ENCODE peak calls at places on chromosomes 3 and 15, in seven cellular contexts. Z, W, B, K, G, I and F are unnamed samples.

GRCh38 chr15:43187544-43188155 is 2.4 kb downstream of the CCNDBP1 start:
- DNase-seq in Z (peak), W (peak), B (no peak), K (no peak), G (no peak), I (peak), F (no peak)

GRCh38 chr15:69341356-69341755 is 42.6 kb downstream of the PAQR5 start:
- DNase-seq in Z (no peak), W (no peak), B (no peak), K (no peak), G (no peak), I (no peak), F (no peak)

GRCh38 chr3:125594581-125595011 is 701 bp downstream of the OSBPL11 start:
- DNase-seq in Z (peak), W (no peak), B (no peak), K (peak), G (no peak), I (no peak), F (no peak)

GRCh38 chr3:190084983-190085382 is 35.7 kb downstream of the P3H2 start:
- DNase-seq in Z (no peak), W (peak), B (no peak), K (no peak), G (no peak), I (no peak), F (no peak)

GRCh38 chr15:71813723-71814470 is 3.5 kb downstream of the NR2E3 start:
- DNase-seq in Z (no peak), W (no peak), B (no peak), K (no peak), G (no peak), I (no peak), F (no peak)

GRCh38 chr15:51414256-51414860 is 72.9 kb downstream of the GLDN start:
- DNase-seq in Z (no peak), W (no peak), B (no peak), K (no peak), G (no peak), I (no peak), F (no peak)

GRCh38 chr3:56823984-56824703 is 22.4 kb upstream of the ARHGEF3 start:
- DNase-seq in Z (no peak), W (no peak), B (no peak), K (no peak), G (no peak), I (no peak), F (no peak)

GRCh38 chr15:39156166-39156565 is 424.7 kb upstream of the THBS1 start:
- DNase-seq in Z (no peak), W (no peak), B (no peak), K (no peak), G (no peak), I (no peak), F (no peak)

GRCh38 chr3:134378384-134378783 is 4.1 kb upstream of the AMOTL2 start:
- DNase-seq in Z (peak), W (peak), B (no peak), K (no peak), G (peak), I (no peak), F (no peak)

GRCh38 chr3:174862101-174862500 is 3.0 kb downstream of the NAALADL2 start:
- DNase-seq in Z (no peak), W (no peak), B (no peak), K (no peak), G (no peak), I (peak), F (no peak)

GRCh38 chr3:12541625-12542024 is 3.7 kb downstream of the MKRN2OS start:
- DNase-seq in Z (no peak), W (no peak), B (no peak), K (no peak), G (no peak), I (no peak), F (no peak)

GRCh38 chr3:48215466-48215865 is 7.8 kb upstream of the CAMP start:
- DNase-seq in Z (no peak), W (no peak), B (no peak), K (no peak), G (no peak), I (peak), F (no peak)

GRCh38 chr3:51709004-51709420 is 2.1 kb downstream of the GRM2 start:
- DNase-seq in Z (no peak), W (no peak), B (no peak), K (no peak), G (no peak), I (no peak), F (no peak)

GRCh38 chr15:70031680-70032079 is 66.0 kb downstream of the TLE3 start:
- DNase-seq in Z (no peak), W (no peak), B (no peak), K (no peak), G (no peak), I (no peak), F (no peak)

GRCh38 chr3:148757238-148757930 is 59.7 kb downstream of the AGTR1 start:
- DNase-seq in Z (no peak), W (no peak), B (no peak), K (no peak), G (no peak), I (peak), F (no peak)

GRCh38 chr15:101532865-101533264 is 43.4 kb upstream of the PCSK6 start:
- DNase-seq in Z (no peak), W (no peak), B (no peak), K (no peak), G (no peak), I (no peak), F (no peak)

GRCh38 chr3:37824954-37825328 is 36.7 kb upstream of the CTDSPL start:
- DNase-seq in Z (no peak), W (no peak), B (no peak), K (no peak), G (no peak), I (no peak), F (no peak)

GRCh38 chr3:109316162-109316730 is at the start of gene DPPA2:
- DNase-seq in Z (peak), W (no peak), B (no peak), K (no peak), G (no peak), I (no peak), F (no peak)

GRCh38 chr15:95918525-95918924 is 412.0 kb upstream of the NR2F2 start:
- DNase-seq in Z (no peak), W (no peak), B (no peak), K (no peak), G (no peak), I (no peak), F (no peak)

GRCh38 chr3:142152349-142152748 is 3.0 kb upstream of the TFDP2 start:
- DNase-seq in Z (no peak), W (no peak), B (no peak), K (no peak), G (no peak), I (no peak), F (no peak)